ENCODE peak calls at places on chromosome 22, in five cellular contexts. U is neuronal stem cell; G is CD8-positive, alpha-beta T cell; Q is naive thymus-derived CD4-positive, alpha-beta T cell; M is fibroblast of lung. L is an unnamed sample. For H3K4me1, the result is how much of the 10 kb centered on the place peaks cover.

GRCh38 chr22:19848298-19849224 is 6.1 kb downstream of the GNB1L start:
- DNase-seq in U (no peak), G (no peak), Q (no peak), M (peak), L (no peak)

GRCh38 chr22:23196165-23196564 is 15.9 kb downstream of the BCR start:
- DNase-seq in U (no peak), G (no peak), Q (no peak), M (no peak), L (no peak)

GRCh38 chr22:38312261-38312800 is 4.9 kb downstream of the CSNK1E start:
- DNase-seq in U (no peak), G (no peak), Q (no peak), M (no peak), L (no peak)

GRCh38 chr22:22815397-22816170 is 72.0 kb upstream of the IGLL5 start:
- DNase-seq in U (no peak), G (peak), Q (no peak), M (no peak), L (no peak)

GRCh38 chr22:18063311-18063710 is 14.5 kb upstream of the PEX26 start:
- DNase-seq in U (no peak), G (no peak), Q (no peak), M (no peak), L (no peak)

GRCh38 chr22:27641049-27641790 is 160.3 kb downstream of the MN1 start:
- DNase-seq in U (no peak), G (no peak), Q (no peak), M (peak), L (no peak)

GRCh38 chr22:26170112-26170492 is 840 bp downstream of the SEZ6L start:
- DNase-seq in U (no peak), G (no peak), Q (no peak), M (no peak), L (no peak)

GRCh38 chr22:27129266-27129665 is 471.9 kb downstream of the MIAT start:
- DNase-seq in U (no peak), G (no peak), Q (no peak), M (peak), L (no peak)

GRCh38 chr22:40194656-40195055 is 16.9 kb downstream of the TNRC6B start:
- DNase-seq in U (no peak), G (no peak), Q (no peak), M (no peak), L (no peak)
- H3K27ac ChIP-seq in U (no peak), G (no peak), Q (no peak), M (no peak), L (no peak)

GRCh38 chr22:43642319-43642718 is 169.8 kb downstream of the EFCAB6 start:
- DNase-seq in U (no peak), G (no peak), Q (no peak), M (no peak), L (no peak)

GRCh38 chr22:43642807-43643206 is 169.3 kb downstream of the EFCAB6 start:
- DNase-seq in U (no peak), G (no peak), Q (no peak), M (no peak), L (no peak)

GRCh38 chr22:43637861-43638260 is 174.2 kb downstream of the EFCAB6 start:
- DNase-seq in U (no peak), G (no peak), Q (no peak), M (no peak), L (no peak)

GRCh38 chr22:43639228-43639948 is 172.7 kb downstream of the EFCAB6 start:
- DNase-seq in U (no peak), G (no peak), Q (no peak), M (no peak), L (no peak)

DNA sequence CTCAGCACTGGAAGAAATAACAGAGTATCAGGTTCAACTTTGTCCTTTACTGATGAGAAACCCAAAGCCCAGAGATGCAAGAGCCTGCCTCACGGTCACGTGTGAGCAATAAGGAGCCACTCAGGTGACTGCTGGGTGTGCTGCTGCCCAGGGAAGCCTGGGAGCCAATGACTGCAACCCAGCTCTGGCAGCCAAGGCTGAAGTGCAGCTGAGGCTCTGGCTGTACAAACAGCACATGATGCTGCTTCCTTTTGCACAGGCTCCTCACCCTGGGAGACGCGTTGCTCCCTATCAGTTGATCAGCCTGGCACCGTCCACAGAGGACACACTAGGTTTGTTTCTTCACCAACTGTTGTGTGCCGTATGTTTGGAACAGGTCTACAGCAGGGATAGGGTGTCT is 168.7 kb downstream of the EFCAB6 start:
- DNase-seq in U (no peak), G (no peak), Q (no peak), M (no peak), L (no peak)
- H3K4me1 ChIP-seq in U (under half), G (under half), Q (under half), M (under half), L (under half)

GRCh38 chr22:30435674-30436126 is 10.1 kb downstream of the MTFP1 start:
- DNase-seq in U (no peak), G (peak), Q (peak), M (no peak), L (no peak)
- H3K27ac ChIP-seq in U (no peak), G (peak), Q (peak), M (no peak), L (no peak)

GRCh38 chr22:35361001-35361551 is 19.8 kb upstream of the HMOX1 start:
- DNase-seq in U (no peak), G (no peak), Q (no peak), M (no peak), L (no peak)
- H3K4me1 ChIP-seq in U (under half), G (under half), Q (under half), M (under half), L (under half)